ENCODE peak calls at places on chromosomes 5 and 9, in five cellular contexts. One of them, this sample, is unnamed.

GRCh38 chr5:15254607-15255006 is 245.4 kb upstream of the FBXL7 start:
- DNase-seq in AG04450: no peak
- DNase-seq in CD8-positive, alpha-beta T cell: no peak
- DNase-seq in spleen: no peak
- DNase-seq in stomach: no peak
- DNase-seq in this sample: no peak

GRCh38 chr9:136538599-136539426 is 7.0 kb downstream of the NOTCH1 start:
- DNase-seq in AG04450: no peak
- DNase-seq in CD8-positive, alpha-beta T cell: peak
- DNase-seq in spleen: peak
- DNase-seq in stomach: no peak
- DNase-seq in this sample: no peak

GRCh38 chr9:106874657-106875056 is 11.7 kb downstream of the ZNF462 start:
- DNase-seq in AG04450: no peak
- DNase-seq in CD8-positive, alpha-beta T cell: no peak
- DNase-seq in spleen: no peak
- DNase-seq in stomach: no peak
- DNase-seq in this sample: no peak

GRCh38 chr5:146860213-146860891 is 18.2 kb downstream of the PPP2R2B start:
- DNase-seq in AG04450: no peak
- DNase-seq in CD8-positive, alpha-beta T cell: no peak
- DNase-seq in spleen: no peak
- DNase-seq in stomach: no peak
- DNase-seq in this sample: no peak

GRCh38 chr9:72396247-72397091 is 31.5 kb upstream of the ZFAND5 start:
- DNase-seq in AG04450: peak
- DNase-seq in CD8-positive, alpha-beta T cell: no peak
- DNase-seq in spleen: no peak
- DNase-seq in stomach: no peak
- DNase-seq in this sample: no peak

GRCh38 chr9:110254500-110254899 is 1.8 kb downstream of the TXN start:
- DNase-seq in AG04450: no peak
- DNase-seq in CD8-positive, alpha-beta T cell: no peak
- DNase-seq in spleen: no peak
- DNase-seq in stomach: no peak
- DNase-seq in this sample: no peak

GRCh38 chr5:175037820-175038219 is 313.4 kb downstream of the MSX2 start:
- DNase-seq in AG04450: no peak
- DNase-seq in CD8-positive, alpha-beta T cell: no peak
- DNase-seq in spleen: no peak
- DNase-seq in stomach: no peak
- DNase-seq in this sample: no peak

GRCh38 chr5:22504411-22504810 is 348.7 kb downstream of the CDH12 start:
- DNase-seq in AG04450: no peak
- DNase-seq in CD8-positive, alpha-beta T cell: no peak
- DNase-seq in spleen: no peak
- DNase-seq in stomach: no peak
- DNase-seq in this sample: no peak

GRCh38 chr5:135149956-135150723 is 116.1 kb upstream of the PITX1 start:
- DNase-seq in AG04450: no peak
- DNase-seq in CD8-positive, alpha-beta T cell: no peak
- DNase-seq in spleen: no peak
- DNase-seq in stomach: no peak
- DNase-seq in this sample: no peak

GRCh38 chr5:95856501-95856981 is 34.0 kb upstream of the GLRX start:
- DNase-seq in AG04450: no peak
- DNase-seq in CD8-positive, alpha-beta T cell: no peak
- DNase-seq in spleen: no peak
- DNase-seq in stomach: no peak
- DNase-seq in this sample: no peak

GRCh38 chr5:81718300-81718699 is 32.6 kb downstream of the SSBP2 start:
- DNase-seq in AG04450: no peak
- DNase-seq in CD8-positive, alpha-beta T cell: no peak
- DNase-seq in spleen: no peak
- DNase-seq in stomach: no peak
- DNase-seq in this sample: no peak

GRCh38 chr5:181236954-181237641 is 6.6 kb downstream of the RACK1 start:
- DNase-seq in AG04450: no peak
- DNase-seq in CD8-positive, alpha-beta T cell: no peak
- DNase-seq in spleen: no peak
- DNase-seq in stomach: no peak
- DNase-seq in this sample: peak

GRCh38 chr9:28234899-28235277 is 661.6 kb upstream of the C9orf72 start:
- DNase-seq in AG04450: no peak
- DNase-seq in CD8-positive, alpha-beta T cell: no peak
- DNase-seq in spleen: no peak
- DNase-seq in stomach: no peak
- DNase-seq in this sample: no peak

GRCh38 chr9:16325966-16326365 is 544.5 kb downstream of the BNC2 start:
- DNase-seq in AG04450: no peak
- DNase-seq in CD8-positive, alpha-beta T cell: no peak
- DNase-seq in spleen: no peak
- DNase-seq in stomach: no peak
- DNase-seq in this sample: no peak

GRCh38 chr5:73096239-73096575 is 24.2 kb upstream of the TMEM171 start:
- DNase-seq in AG04450: no peak
- DNase-seq in CD8-positive, alpha-beta T cell: no peak
- DNase-seq in spleen: no peak
- DNase-seq in stomach: no peak
- DNase-seq in this sample: no peak

GRCh38 chr9:125894566-125894965 is 147.4 kb downstream of the PBX3 start:
- DNase-seq in AG04450: no peak
- DNase-seq in CD8-positive, alpha-beta T cell: no peak
- DNase-seq in spleen: no peak
- DNase-seq in stomach: no peak
- DNase-seq in this sample: no peak

GRCh38 chr9:100394819-100395218 is 32.1 kb upstream of the MSANTD3 start:
- DNase-seq in AG04450: no peak
- DNase-seq in CD8-positive, alpha-beta T cell: no peak
- DNase-seq in spleen: no peak
- DNase-seq in stomach: no peak
- DNase-seq in this sample: no peak

DNA sequence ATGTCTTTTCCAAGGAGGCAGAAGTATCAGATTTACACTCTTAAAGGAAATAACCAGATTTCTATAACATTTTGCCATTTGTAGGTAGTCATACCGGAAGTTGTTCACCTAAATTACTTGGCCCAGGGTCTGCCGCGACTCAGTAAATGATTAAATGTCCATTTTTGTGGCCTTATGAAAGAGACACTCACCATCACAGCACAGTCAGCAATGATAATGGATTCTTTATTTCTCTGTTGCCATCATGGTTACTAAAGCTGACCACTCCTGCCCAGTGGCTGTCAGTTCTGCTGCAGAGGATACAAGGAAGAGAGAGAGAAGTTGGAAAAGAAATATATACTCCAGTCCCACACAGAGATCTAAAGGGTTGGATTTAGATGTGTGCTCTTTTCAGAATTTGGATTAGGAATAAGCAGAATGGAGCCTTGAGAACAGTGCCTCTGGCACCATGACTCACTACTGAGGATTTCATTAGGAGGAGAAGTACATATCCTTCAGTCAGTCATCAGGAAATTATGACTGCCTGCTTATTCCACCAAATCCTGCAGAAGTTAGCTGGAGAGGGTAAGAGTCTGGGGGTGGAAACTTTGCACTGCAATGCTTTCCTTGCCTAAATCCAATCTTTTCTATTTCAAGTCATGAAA is 72.7 kb upstream of the EFNA5 start:
- DNase-seq in AG04450: no peak
- DNase-seq in CD8-positive, alpha-beta T cell: no peak
- DNase-seq in spleen: no peak
- DNase-seq in stomach: no peak
- DNase-seq in this sample: no peak
- H3K27ac ChIP-seq in AG04450: no peak
- H3K27ac ChIP-seq in CD8-positive, alpha-beta T cell: no peak
- H3K27ac ChIP-seq in spleen: no peak
- H3K27ac ChIP-seq in stomach: no peak
- H3K27ac ChIP-seq in this sample: no peak

GRCh38 chr9:131112374-131113159 is 12.8 kb upstream of the NUP214 start:
- DNase-seq in AG04450: no peak
- DNase-seq in CD8-positive, alpha-beta T cell: no peak
- DNase-seq in spleen: peak
- DNase-seq in stomach: no peak
- DNase-seq in this sample: no peak

GRCh38 chr9:131107760-131108159 is 11.4 kb downstream of the AIF1L start:
- DNase-seq in AG04450: no peak
- DNase-seq in CD8-positive, alpha-beta T cell: no peak
- DNase-seq in spleen: peak
- DNase-seq in stomach: no peak
- DNase-seq in this sample: no peak

GRCh38 chr9:131113655-131114563 is 11.5 kb upstream of the NUP214 start:
- DNase-seq in AG04450: no peak
- DNase-seq in CD8-positive, alpha-beta T cell: no peak
- DNase-seq in spleen: peak
- DNase-seq in stomach: no peak
- DNase-seq in this sample: peak

GRCh38 chr9:131111854-131112311 is 13.5 kb upstream of the NUP214 start:
- DNase-seq in AG04450: no peak
- DNase-seq in CD8-positive, alpha-beta T cell: no peak
- DNase-seq in spleen: peak
- DNase-seq in stomach: no peak
- DNase-seq in this sample: no peak

GRCh38 chr9:131111186-131111853 is 14.1 kb upstream of the NUP214 start:
- DNase-seq in AG04450: no peak
- DNase-seq in CD8-positive, alpha-beta T cell: no peak
- DNase-seq in spleen: peak
- DNase-seq in stomach: no peak
- DNase-seq in this sample: peak
- H3K27ac ChIP-seq in AG04450: no peak
- H3K27ac ChIP-seq in CD8-positive, alpha-beta T cell: no peak
- H3K27ac ChIP-seq in spleen: no peak
- H3K27ac ChIP-seq in stomach: no peak
- H3K27ac ChIP-seq in this sample: no peak

DNA sequence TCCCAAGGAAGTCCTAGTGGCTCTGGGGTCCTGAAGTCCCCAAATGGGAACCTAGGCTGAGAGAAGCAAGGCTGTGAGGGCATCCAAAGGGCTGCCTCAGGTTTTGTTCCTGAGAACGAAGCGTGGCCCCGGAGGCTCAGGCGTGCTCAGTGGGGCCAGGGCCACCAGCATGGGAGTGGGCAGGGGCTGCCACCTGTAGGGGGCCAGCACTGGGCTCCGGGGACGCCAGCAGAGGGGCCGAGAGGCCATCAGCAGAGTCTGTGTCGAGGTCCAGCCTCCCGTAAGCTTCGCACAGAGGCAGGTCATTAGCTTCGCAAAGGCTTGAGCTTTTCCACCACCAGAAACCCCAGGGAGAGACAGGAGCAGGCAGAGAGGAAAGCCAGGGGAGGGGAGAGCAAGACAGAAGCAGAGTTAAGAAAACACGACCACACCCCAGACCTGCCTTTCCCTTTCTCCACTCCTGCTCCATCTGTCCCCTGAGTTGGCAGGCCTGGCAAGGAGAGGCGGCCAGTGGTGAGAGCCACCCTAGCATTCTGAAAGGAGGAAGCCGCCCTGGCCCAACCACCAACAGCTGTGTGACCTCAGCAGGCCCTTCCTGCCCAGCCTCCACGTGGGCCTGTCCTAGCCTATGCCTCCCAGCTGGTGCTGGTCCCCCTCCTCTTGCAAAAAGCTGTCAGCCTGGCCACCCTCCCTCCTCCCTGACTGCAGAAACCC is 5.5 kb upstream of the SURF6 start:
- DNase-seq in AG04450: no peak
- DNase-seq in CD8-positive, alpha-beta T cell: no peak
- DNase-seq in spleen: peak
- DNase-seq in stomach: no peak
- DNase-seq in this sample: no peak
- H3K27ac ChIP-seq in AG04450: no peak
- H3K27ac ChIP-seq in CD8-positive, alpha-beta T cell: no peak
- H3K27ac ChIP-seq in spleen: peak
- H3K27ac ChIP-seq in stomach: no peak
- H3K27ac ChIP-seq in this sample: no peak

DNA sequence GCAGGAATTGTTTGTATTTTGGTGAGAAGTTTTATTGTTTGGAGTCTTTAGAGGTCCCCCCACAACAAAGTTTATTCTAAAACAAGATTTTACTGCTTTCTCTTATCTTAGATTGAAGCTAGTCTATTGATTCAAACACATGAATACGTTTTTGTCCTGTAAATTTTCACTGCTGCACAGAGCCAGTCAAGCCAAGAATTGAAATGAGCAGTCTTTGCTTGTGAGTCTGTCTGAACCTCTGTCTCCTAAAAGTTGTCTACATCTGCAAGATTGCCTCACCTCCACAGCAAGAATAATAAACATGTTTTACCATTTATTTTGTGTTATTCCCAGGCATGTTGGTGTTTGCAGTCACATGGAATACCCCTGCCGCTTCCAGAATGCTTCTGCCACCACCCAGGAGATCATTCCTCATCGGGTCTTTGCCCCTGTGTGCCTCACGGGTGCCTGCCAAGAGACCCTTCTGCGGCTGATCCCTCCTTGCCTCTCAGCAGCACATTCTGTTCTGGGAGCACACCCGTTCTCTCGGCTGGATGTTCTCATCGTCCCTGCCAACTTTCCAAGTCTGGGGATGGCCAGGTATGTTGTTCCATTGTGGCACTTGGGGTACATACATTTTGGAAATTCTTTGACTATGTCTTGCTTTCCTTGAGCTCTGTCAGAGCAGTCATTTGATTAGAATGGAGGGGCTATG is 74.1 kb downstream of the AOPEP start:
- DNase-seq in AG04450: no peak
- DNase-seq in CD8-positive, alpha-beta T cell: no peak
- DNase-seq in spleen: no peak
- DNase-seq in stomach: no peak
- DNase-seq in this sample: no peak
- H3K27ac ChIP-seq in AG04450: no peak
- H3K27ac ChIP-seq in CD8-positive, alpha-beta T cell: no peak
- H3K27ac ChIP-seq in spleen: no peak
- H3K27ac ChIP-seq in stomach: no peak
- H3K27ac ChIP-seq in this sample: peak

This sample was measured in tibial artery.